ENCODE peak calls at places on chromosomes 4 and X, in seven cellular contexts. N is fibroblast of lung, I is GM10248, Y is DND-41, H is AG10803, U is coronary artery, E is body of pancreas. C is an unnamed sample.

GRCh38 chr4:75189976-75190375 is 257.1 kb downstream of the PARM1 start:
- DNase-seq in I (no peak), E (no peak), H (no peak), Y (no peak), N (no peak), U (no peak), C (no peak)

GRCh38 chr4:146245246-146245645 is 30.9 kb downstream of the REELD1 start:
- DNase-seq in U (no peak), H (no peak), N (no peak), I (no peak), Y (no peak), E (no peak), C (no peak)

GRCh38 chr4:1193206-1194027 is 21.0 kb upstream of the SPON2 start:
- DNase-seq in U (peak), E (no peak), H (no peak), Y (peak), I (no peak), N (no peak), C (no peak)

GRCh38 chr4:8848507-8849265 is 23.0 kb downstream of the HMX1 start:
- DNase-seq in I (no peak), E (peak), H (no peak), Y (no peak), U (no peak), N (no peak), C (no peak)

GRCh38 chr4:160364217-160364616 is 1261.3 kb downstream of the RAPGEF2 start:
- DNase-seq in H (no peak), U (no peak), I (no peak), E (no peak), Y (no peak), N (no peak), C (no peak)

GRCh38 chr4:42487230-42487629 is 89.9 kb downstream of the SHISA3 start:
- DNase-seq in I (no peak), H (no peak), N (no peak), E (no peak), U (no peak), Y (no peak), C (no peak)

GRCh38 chr4:140995058-140995457 is 138.2 kb downstream of the RNF150 start:
- DNase-seq in Y (no peak), U (no peak), H (no peak), N (no peak), I (no peak), E (peak), C (no peak)

GRCh38 chr4:151766691-151767090 is 5.9 kb upstream of the GATB start:
- DNase-seq in Y (no peak), N (no peak), I (no peak), H (no peak), U (no peak), E (no peak), C (no peak)

GRCh38 chr4:80143305-80143679 is 54.0 kb upstream of the PRDM8 start:
- DNase-seq in E (no peak), H (no peak), N (no peak), I (no peak), Y (no peak), U (no peak), C (no peak)

GRCh38 chr4:4590496-4590895 is 48.6 kb upstream of the STX18 start:
- DNase-seq in N (peak), E (no peak), H (peak), Y (no peak), U (no peak), I (no peak), C (no peak)

GRCh38 chr4:185597532-185598188 is 62.4 kb upstream of the PDLIM3 start:
- DNase-seq in H (peak), U (no peak), N (peak), I (peak), E (peak), Y (peak), C (peak)

GRCh38 chr4:33073811-33074210 is 2353.6 kb downstream of the PCDH7 start:
- DNase-seq in Y (no peak), I (no peak), U (no peak), N (peak), E (no peak), H (peak), C (no peak)

GRCh38 chr4:53563824-53564223 is 27.5 kb downstream of the LNX1 start:
- DNase-seq in H (peak), U (no peak), E (no peak), Y (no peak), I (peak), N (peak), C (no peak)

GRCh38 chr4:29708473-29708872 is 1011.7 kb upstream of the PCDH7 start:
- DNase-seq in H (no peak), N (peak), I (no peak), E (no peak), U (no peak), Y (no peak), C (no peak)

GRCh38 chr4:26093561-26093960 is 179.5 kb downstream of the SMIM20 start:
- DNase-seq in U (no peak), H (no peak), I (no peak), E (no peak), Y (no peak), N (no peak), C (no peak)

GRCh38 chr4:74805601-74806000 is 11.3 kb upstream of the BTC start:
- DNase-seq in H (peak), N (peak), I (no peak), E (no peak), Y (no peak), U (no peak), C (peak)

GRCh38 chr4:66187175-66187720 is 517.0 kb upstream of the EPHA5 start:
- DNase-seq in Y (peak), H (no peak), U (no peak), N (no peak), E (no peak), I (no peak), C (no peak)

GRCh38 chr4:85228264-85228663 is 246.7 kb upstream of the ARHGAP24 start:
- DNase-seq in U (no peak), E (no peak), N (no peak), I (no peak), H (no peak), Y (no peak), C (no peak)

GRCh38 chr4:40827774-40828173 is 78.0 kb downstream of the NSUN7 start:
- DNase-seq in I (no peak), E (no peak), H (no peak), N (no peak), U (no peak), Y (no peak), C (no peak)

GRCh38 chrX:13903405-13903804 is 86.5 kb upstream of the GPM6B start:
- DNase-seq in E (no peak), I (no peak), H (no peak), N (peak), U (no peak), Y (no peak), C (no peak)

GRCh38 chr4:185839204-185839712 is 27.3 kb upstream of the SORBS2 start:
- DNase-seq in H (peak), Y (no peak), N (peak), E (peak), I (no peak), U (no peak), C (peak)

GRCh38 chr4:106868381-106869035 is 167.6 kb downstream of the DKK2 start:
- DNase-seq in H (peak), E (no peak), N (peak), U (no peak), Y (no peak), I (no peak), C (no peak)

GRCh38 chr4:128286474-128287158 is 997 bp downstream of the PGRMC2 start:
- DNase-seq in U (no peak), H (peak), I (peak), N (peak), E (peak), Y (peak), C (no peak)

GRCh38 chr4:102616661-102617060 is 115.5 kb downstream of the NFKB1 start:
- DNase-seq in I (no peak), N (no peak), Y (peak), E (no peak), H (no peak), U (no peak), C (no peak)

GRCh38 chrX:72498782-72499181 is 73.9 kb downstream of the HDAC8 start:
- DNase-seq in Y (no peak), N (peak), I (no peak), E (no peak), U (no peak), H (no peak), C (no peak)

GRCh38 chrX:153669174-153669890 is 4.3 kb downstream of the PNCK start:
- DNase-seq in N (no peak), E (no peak), I (peak), Y (peak), U (peak), H (no peak), C (peak)

GRCh38 chrX:45592067-45592466 is 391.4 kb upstream of the DIPK2B start:
- DNase-seq in H (no peak), E (no peak), N (no peak), U (no peak), Y (no peak), I (no peak), C (no peak)

GRCh38 chr4:34720563-34720962 is 1523.8 kb downstream of the ARAP2 start:
- DNase-seq in U (no peak), E (no peak), I (no peak), H (peak), Y (no peak), N (peak), C (no peak)

GRCh38 chr4:140243345-140243753 is 89.4 kb upstream of the MAML3 start:
- DNase-seq in H (no peak), I (peak), U (no peak), E (peak), N (no peak), Y (peak), C (no peak)

GRCh38 chr4:43846111-43846587 is 602.5 kb downstream of the KCTD8 start:
- DNase-seq in U (no peak), H (no peak), I (no peak), N (no peak), E (no peak), Y (no peak), C (no peak)

GRCh38 chrX:28609003-28609402 is 21.8 kb downstream of the IL1RAPL1 start:
- DNase-seq in H (no peak), I (no peak), E (no peak), Y (no peak), U (no peak), N (no peak), C (no peak)

GRCh38 chr4:121146530-121146929 is 17.6 kb downstream of the TNIP3 start:
- DNase-seq in I (no peak), E (no peak), N (no peak), Y (no peak), H (peak), U (no peak), C (no peak)

GRCh38 chr4:73944061-73944875 is 37.6 kb downstream of the PF4 start:
- DNase-seq in I (no peak), Y (no peak), E (peak), N (peak), H (peak), U (no peak), C (peak)

GRCh38 chrX:45850775-45851433 is 650.2 kb upstream of the DIPK2B start:
- DNase-seq in H (peak), N (peak), E (peak), I (peak), U (no peak), Y (peak), C (peak)

GRCh38 chr4:183636488-183636887 is 22.5 kb downstream of the RWDD4 start:
- DNase-seq in Y (no peak), I (no peak), H (no peak), U (no peak), E (peak), N (no peak), C (peak)

GRCh38 chr4:87973283-87974169 is 2.0 kb upstream of the SPP1 start:
- DNase-seq in U (no peak), H (peak), I (peak), N (peak), E (peak), Y (peak), C (peak)

DNA sequence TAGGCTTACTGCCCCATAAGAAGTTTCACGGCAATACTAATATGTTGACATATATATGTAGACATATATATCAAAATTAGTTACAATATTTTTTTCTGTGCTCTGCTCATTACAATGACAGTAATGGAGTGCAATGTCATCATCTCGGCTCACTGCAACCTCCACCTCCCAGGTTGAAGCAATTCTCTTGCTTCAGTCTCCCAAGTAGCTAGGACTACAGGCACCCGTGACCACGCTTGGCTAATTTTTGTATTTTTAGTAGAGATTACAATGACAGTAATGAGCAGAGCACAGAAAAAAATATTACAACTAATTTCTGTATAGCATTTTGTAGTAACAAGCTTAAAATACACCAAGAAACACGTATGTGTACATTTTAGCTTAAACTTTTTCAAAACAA is 7.6 kb downstream of the EIF4E start:
- DNase-seq in H (no peak), N (no peak), U (no peak), I (no peak), Y (no peak), E (no peak), C (no peak)
- TF ChIP-seq CTCF in H (no peak), N (no peak), U (no peak), I (no peak), Y (no peak), E (no peak), C (no peak)

GRCh38 chrX:30212172-30212571 is 3.2 kb upstream of the MAGEB2 start:
- DNase-seq in U (no peak), Y (no peak), I (no peak), E (no peak), H (no peak), N (no peak), C (no peak)

GRCh38 chrX:30217465-30217864 is 2.1 kb downstream of the MAGEB2 start:
- DNase-seq in N (no peak), H (no peak), I (no peak), U (no peak), Y (no peak), E (no peak), C (no peak)

GRCh38 chrX:30220646-30221045 is 5.3 kb downstream of the MAGEB2 start:
- DNase-seq in N (no peak), Y (no peak), H (no peak), I (no peak), E (no peak), U (no peak), C (no peak)

GRCh38 chrX:30219372-30219771 is 4.0 kb downstream of the MAGEB2 start:
- DNase-seq in H (no peak), I (no peak), N (no peak), E (no peak), U (no peak), Y (no peak), C (no peak)

GRCh38 chrX:30215357-30215843 is at the start of gene MAGEB2:
- DNase-seq in N (no peak), I (no peak), E (no peak), U (no peak), H (no peak), Y (no peak), C (no peak)
- TF ChIP-seq CTCF in N (no peak), I (no peak), E (no peak), U (no peak), H (no peak), Y (no peak), C (no peak)

DNA sequence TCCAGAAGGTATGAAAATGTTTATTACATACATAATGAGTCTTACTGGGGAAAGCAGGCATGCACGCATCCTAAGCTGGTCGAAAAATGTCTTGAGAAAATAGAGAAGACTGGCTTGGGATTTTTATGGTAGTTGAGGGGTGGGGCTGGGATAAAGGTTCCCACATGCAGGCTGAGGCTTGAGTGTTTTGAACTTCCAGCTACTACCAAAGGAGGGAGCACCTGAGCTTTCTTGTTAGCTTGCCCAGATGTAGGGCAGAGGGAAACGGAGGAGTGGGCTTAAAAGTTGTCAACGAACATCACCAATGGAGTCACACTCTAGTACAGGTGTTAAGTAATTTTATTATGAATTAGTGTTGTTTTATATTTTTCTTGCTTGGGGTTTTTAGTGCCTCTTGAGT is 39.6 kb upstream of the SRPX start:
- DNase-seq in U (no peak), H (no peak), Y (no peak), N (peak), I (peak), E (no peak), C (peak)
- TF ChIP-seq CTCF in U (no peak), H (peak), Y (peak), N (peak), I (peak), E (peak), C (peak)

DNA sequence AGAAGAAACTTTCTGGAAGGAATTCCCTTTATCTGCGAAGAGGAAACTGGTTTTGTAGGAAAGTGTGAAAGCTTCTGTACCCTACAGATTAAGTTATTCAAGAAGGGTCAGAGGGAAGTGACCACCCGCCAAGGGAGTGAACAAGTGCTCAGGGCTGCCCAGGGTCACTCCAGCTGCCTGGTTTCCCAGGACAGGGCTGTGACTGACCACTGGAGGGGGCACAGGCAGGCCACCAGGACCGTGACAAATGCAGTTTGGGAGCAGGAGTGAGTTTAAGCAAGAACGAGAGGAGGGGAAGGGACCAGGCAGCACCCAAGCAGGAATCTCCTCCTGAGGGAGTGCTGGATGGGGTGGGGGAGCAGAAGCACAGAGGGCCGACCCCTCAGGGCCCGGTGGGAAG is 34.2 kb downstream of the ZFYVE28 start:
- DNase-seq in Y (no peak), N (no peak), E (no peak), H (no peak), U (no peak), I (no peak), C (no peak)
- TF ChIP-seq CTCF in Y (no peak), N (no peak), E (no peak), H (no peak), U (no peak), I (no peak), C (no peak)

GRCh38 chr4:71360844-71361243 is 22.0 kb downstream of the SLC4A4 start:
- DNase-seq in E (no peak), I (no peak), N (no peak), H (no peak), Y (no peak), U (no peak), C (no peak)
- TF ChIP-seq CTCF in E (no peak), I (no peak), N (no peak), H (no peak), Y (no peak), U (no peak), C (no peak)

GRCh38 chrX:113741744-113742143 is 842.1 kb upstream of the HTR2C start:
- DNase-seq in Y (peak), I (no peak), E (no peak), N (no peak), U (no peak), H (peak), C (peak)
- TF ChIP-seq CTCF in Y (peak), I (no peak), E (no peak), N (no peak), U (no peak), H (peak), C (no peak)